ENCODE peak calls at places on chromosomes 6 and 20, in four cellular contexts. One of them, this sample, is unnamed.

GRCh38 chr6:7827142-7827541 is 83.4 kb downstream of the TXNDC5 start:
- DNase-seq in putamen: no peak
- DNase-seq in colonic mucosa: no peak
- DNase-seq in psoas muscle: no peak
- DNase-seq in this sample: no peak

GRCh38 chr20:58651823-58652605 is 931 bp downstream of the STX16 start:
- DNase-seq in psoas muscle: peak
- DNase-seq in colonic mucosa: peak
- DNase-seq in putamen: peak
- DNase-seq in this sample: peak

GRCh38 chr6:30821862-30822784 is 62.2 kb upstream of the DDR1 start:
- DNase-seq in putamen: no peak
- DNase-seq in colonic mucosa: no peak
- DNase-seq in psoas muscle: no peak
- DNase-seq in this sample: no peak

GRCh38 chr20:53888510-53888909 is 181.9 kb downstream of the BCAS1 start:
- DNase-seq in colonic mucosa: no peak
- DNase-seq in putamen: no peak
- DNase-seq in psoas muscle: no peak
- DNase-seq in this sample: no peak

GRCh38 chr6:26351544-26351953 is 13.4 kb upstream of the BTN3A2 start:
- DNase-seq in psoas muscle: no peak
- DNase-seq in putamen: no peak
- DNase-seq in colonic mucosa: no peak
- DNase-seq in this sample: no peak

GRCh38 chr6:76451926-76452709 is 379.7 kb upstream of the IMPG1 start:
- DNase-seq in psoas muscle: peak
- DNase-seq in colonic mucosa: no peak
- DNase-seq in putamen: no peak
- DNase-seq in this sample: no peak

GRCh38 chr20:21048841-21049273 is 57.3 kb downstream of the LINC00237 start:
- DNase-seq in psoas muscle: peak
- DNase-seq in putamen: no peak
- DNase-seq in colonic mucosa: peak
- DNase-seq in this sample: no peak

GRCh38 chr6:119739776-119740175 is 390.2 kb upstream of the MAN1A1 start:
- DNase-seq in psoas muscle: no peak
- DNase-seq in colonic mucosa: no peak
- DNase-seq in putamen: no peak
- DNase-seq in this sample: no peak

GRCh38 chr20:15316556-15316955 is 979.1 kb upstream of the FLRT3 start:
- DNase-seq in psoas muscle: no peak
- DNase-seq in putamen: no peak
- DNase-seq in colonic mucosa: no peak
- DNase-seq in this sample: no peak

GRCh38 chr6:115945806-115946205 is 114.9 kb downstream of the FRK start:
- DNase-seq in psoas muscle: no peak
- DNase-seq in putamen: no peak
- DNase-seq in colonic mucosa: no peak
- DNase-seq in this sample: no peak

GRCh38 chr20:63112491-63113219 is 103.3 kb downstream of the YTHDF1 start:
- DNase-seq in colonic mucosa: no peak
- DNase-seq in putamen: no peak
- DNase-seq in psoas muscle: peak
- DNase-seq in this sample: peak

This sample was measured in aorta.